ENCODE peak calls at places on chromosome 21, in four cellular contexts. M, H, K and I are unnamed samples.

GRCh38 chr21:44869860-44870747 is 3.4 kb downstream of the PTTG1IP start:
- DNase-seq in H (peak; percentile 96), M (peak; percentile 44), K (peak; percentile 83), I (peak; percentile 65)

GRCh38 chr21:35291963-35292627 is 243.0 kb upstream of the RUNX1 start:
- DNase-seq in K (no peak), M (no peak), H (peak; percentile 47), I (no peak)

GRCh38 chr21:16422702-16423101 is 692.9 kb downstream of the USP25 start:
- DNase-seq in K (no peak), H (no peak), M (no peak), I (no peak)

GRCh38 chr21:43774163-43774562 is 1.9 kb downstream of the CSTB start:
- DNase-seq in M (no peak), K (no peak), H (no peak), I (no peak)

GRCh38 chr21:38859852-38860251 is 54.1 kb downstream of the ETS2 start:
- DNase-seq in H (no peak), M (no peak), K (no peak), I (no peak)

GRCh38 chr21:44354775-44355771 is 1.7 kb downstream of the TRPM2 start:
- DNase-seq in H (no peak), K (no peak), M (no peak), I (no peak)

GRCh38 chr21:17612023-17612564 is 607 bp downstream of the BTG3 start:
- DNase-seq in H (peak; percentile 71), K (peak; percentile 69), M (peak; percentile 47), I (peak; percentile 23)

GRCh38 chr21:35303085-35303484 is 254.0 kb upstream of the RUNX1 start:
- DNase-seq in H (peak; percentile 79), K (no peak), M (no peak), I (no peak)

GRCh38 chr21:22544747-22545146 is 1546.5 kb downstream of the NCAM2 start:
- DNase-seq in H (no peak), M (no peak), K (no peak), I (no peak)

GRCh38 chr21:44846485-44847260 is 26.8 kb downstream of the PTTG1IP start:
- DNase-seq in H (peak; percentile 19), K (peak; percentile 85), M (no peak), I (peak; percentile 49)

GRCh38 chr21:29250642-29251041 is 48.1 kb upstream of the BACH1 start:
- DNase-seq in M (no peak), H (no peak), K (no peak), I (no peak)

GRCh38 chr21:44029460-44030087 is 17.5 kb downstream of the TRAPPC10 start:
- DNase-seq in H (no peak), K (no peak), M (no peak), I (no peak)

GRCh38 chr21:44575307-44576024 is 1.9 kb downstream of the KRTAP10-4 start:
- DNase-seq in H (no peak), K (peak; percentile 49), M (no peak), I (no peak)

GRCh38 chr21:17293194-17293593 is 219.6 kb upstream of the CXADR start:
- DNase-seq in H (no peak), M (no peak), K (no peak), I (no peak)

GRCh38 chr21:44785620-44786344 is 15.8 kb downstream of the UBE2G2 start:
- DNase-seq in M (no peak), H (no peak), K (no peak), I (no peak)

GRCh38 chr21:15617968-15618367 is 111.8 kb upstream of the USP25 start:
- DNase-seq in H (peak; percentile 63), K (no peak), M (no peak), I (no peak)

GRCh38 chr21:34923626-34924025 is 125.5 kb downstream of the RUNX1 start:
- DNase-seq in K (no peak), H (no peak), M (no peak), I (no peak)

GRCh38 chr21:27721675-27722074 is 754.8 kb upstream of the ADAMTS5 start:
- DNase-seq in M (no peak), H (no peak), K (no peak), I (no peak)

GRCh38 chr21:29538115-29538514 is 239.4 kb downstream of the BACH1 start:
- DNase-seq in M (no peak), K (no peak), H (peak; percentile 64), I (no peak)

GRCh38 chr21:44748621-44749020 is 37.2 kb upstream of the TSPEAR start:
- DNase-seq in H (no peak), K (no peak), M (no peak), I (no peak)

GRCh38 chr21:43287111-43287973 is 118.5 kb downstream of the CRYAA start:
- DNase-seq in K (no peak), H (no peak), M (no peak), I (no peak)

DNA sequence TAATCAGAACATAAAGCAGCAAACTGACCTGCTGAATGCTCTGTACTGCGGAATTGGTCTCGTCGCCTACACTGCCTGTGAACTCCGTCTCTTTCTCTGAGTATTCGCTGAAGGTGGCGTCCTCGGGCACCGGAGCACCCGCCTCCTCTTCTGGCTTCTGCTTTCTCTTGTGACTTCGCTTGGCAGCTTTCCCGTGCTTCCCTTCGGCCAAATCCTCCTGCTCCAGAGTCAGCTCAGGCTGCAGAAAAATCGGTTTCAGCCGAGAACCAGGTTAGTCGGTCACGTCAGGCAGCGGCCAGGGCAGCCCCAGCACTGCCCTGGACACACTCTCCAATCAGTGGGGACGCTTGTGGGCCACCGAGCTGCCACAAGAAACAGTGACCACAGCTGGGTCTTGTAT is 35.8 kb upstream of the RIPK4 start:
- DNase-seq in K (peak; percentile 92), M (peak; percentile 80), H (peak; percentile 64), I (peak; percentile 58)
- H3K36me3 ChIP-seq in K (peaks cover 8% of the 10 kb centered on the region), M (no peaks in the 10 kb centered on the region), H (peaks cover 26% of the 10 kb centered on the region), I (no peaks in the 10 kb centered on the region)

GRCh38 chr21:33836408-33836807 is 79.2 kb downstream of the ATP5PO start:
- DNase-seq in K (peak; percentile 56), H (no peak), M (no peak), I (no peak)

GRCh38 chr21:33831962-33832659 is 83.5 kb downstream of the ATP5PO start:
- DNase-seq in K (no peak), M (no peak), H (no peak), I (no peak)

GRCh38 chr21:33834801-33835500 is 80.7 kb downstream of the ATP5PO start:
- DNase-seq in M (no peak), K (no peak), H (no peak), I (no peak)

GRCh38 chr21:33839167-33839716 is 76.4 kb downstream of the ATP5PO start:
- DNase-seq in H (no peak), M (no peak), K (no peak), I (no peak)

GRCh38 chr21:33835920-33836319 is 79.7 kb downstream of the ATP5PO start:
- DNase-seq in H (no peak), K (no peak), M (no peak), I (no peak)
- H3K36me3 ChIP-seq in H (peaks cover 78% of the 10 kb centered on the region), K (peaks cover 45% of the 10 kb centered on the region), M (no peaks in the 10 kb centered on the region), I (no peaks in the 10 kb centered on the region)

DNA sequence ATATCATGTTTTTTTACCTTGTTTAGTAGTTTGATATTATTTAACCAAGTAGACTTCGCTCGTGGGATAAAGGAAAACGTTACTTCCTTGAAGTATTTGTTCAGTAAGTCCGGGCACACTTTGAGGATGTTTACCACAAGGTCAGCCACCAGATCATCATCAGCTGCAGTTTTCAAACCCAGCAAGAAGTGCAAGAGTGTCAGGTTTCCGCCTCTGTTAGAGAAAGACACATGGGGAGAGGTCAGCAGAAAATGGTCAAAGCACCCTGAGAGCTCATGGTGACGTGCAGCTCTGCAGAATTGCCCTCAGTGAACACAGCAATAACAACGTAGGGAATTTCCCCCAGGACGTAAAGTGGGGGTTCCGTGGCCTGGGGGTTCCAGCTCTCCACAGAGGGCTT is 24.4 kb downstream of the URB1 start:
- DNase-seq in K (no peak), M (no peak), H (no peak), I (no peak)
- H3K36me3 ChIP-seq in K (peaks cover 77% of the 10 kb centered on the region), M (no peaks in the 10 kb centered on the region), H (peaks cover 76% of the 10 kb centered on the region), I (no peaks in the 10 kb centered on the region)

GRCh38 chr21:46124083-46124925 is 26.4 kb downstream of the COL6A2 start:
- DNase-seq in K (peak; percentile 64), H (no peak), M (peak; percentile 36), I (no peak)
- H3K36me3 ChIP-seq in K (peaks cover 89% of the 10 kb centered on the region), H (peaks cover 97% of the 10 kb centered on the region), M (no peaks in the 10 kb centered on the region), I (no peaks in the 10 kb centered on the region)

GRCh38 chr21:37157938-37158337 is 84.9 kb downstream of the TTC3 start:
- DNase-seq in H (no peak), M (no peak), K (no peak), I (no peak)

GRCh38 chr21:37155216-37155615 is 82.2 kb downstream of the TTC3 start:
- DNase-seq in M (no peak), K (no peak), H (no peak), I (no peak)

GRCh38 chr21:37164742-37165141 is 91.7 kb downstream of the TTC3 start:
- DNase-seq in H (peak; percentile 67), M (no peak), K (no peak), I (no peak)

GRCh38 chr21:37159053-37159776 is 86.2 kb downstream of the TTC3 start:
- DNase-seq in K (no peak), H (no peak), M (no peak), I (no peak)

DNA sequence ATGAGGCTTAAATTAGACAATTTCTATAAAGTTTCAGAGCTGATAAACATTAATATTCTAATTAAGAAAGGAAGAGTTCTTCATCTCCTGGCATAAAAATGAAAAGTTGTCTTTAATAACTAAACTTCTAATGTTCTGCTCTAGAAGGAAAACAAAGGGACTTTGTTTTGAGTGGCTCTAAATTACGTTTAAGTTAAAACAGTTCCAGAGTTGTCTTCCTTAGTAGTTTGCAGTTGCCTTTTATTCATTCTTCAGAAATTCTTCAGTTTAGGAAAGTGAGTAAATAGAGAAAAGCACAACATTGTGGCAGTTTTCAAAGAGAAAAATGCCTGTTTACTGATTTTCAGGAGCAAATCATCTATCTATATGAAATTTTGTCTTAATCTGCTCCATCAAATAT is 86.9 kb downstream of the TTC3 start:
- DNase-seq in M (no peak), H (no peak), K (no peak), I (no peak)
- H3K36me3 ChIP-seq in M (no peaks in the 10 kb centered on the region), H (peaks cover 89% of the 10 kb centered on the region), K (peaks cover 51% of the 10 kb centered on the region), I (peaks cover 2% of the 10 kb centered on the region)